ENCODE peak calls at places on chromosomes 2 and 18, in four cellular contexts. K is left cardiac atrium, W is heart right ventricle, U is left colon. G is an unnamed sample.

GRCh38 chr2:32900246-32901000 is 46.3 kb upstream of the LTBP1 start:
- ATAC-seq in K (no peak), W (no peak), U (no peak), G (no peak)

GRCh38 chr2:221969087-221969829 is 329.5 kb downstream of the PAX3 start:
- ATAC-seq in K (peak), W (peak), U (peak), G (no peak)

GRCh38 chr2:171044416-171044815 is 115.4 kb downstream of the GORASP2 start:
- ATAC-seq in K (no peak), W (no peak), U (no peak), G (no peak)

GRCh38 chr2:135997380-135997779 is 12.0 kb upstream of the DARS1 start:
- ATAC-seq in K (peak), W (no peak), U (no peak), G (no peak)

GRCh38 chr2:157777425-157777824 is 98.7 kb downstream of the ACVR1 start:
- ATAC-seq in K (no peak), W (no peak), U (peak), G (peak)

GRCh38 chr2:233679176-233679575 is 2.5 kb upstream of the UGT1A7 start:
- ATAC-seq in K (no peak), W (no peak), U (peak), G (peak)

GRCh38 chr2:120586507-120587283 is 149.0 kb upstream of the GLI2 start:
- ATAC-seq in K (peak), W (peak), U (peak), G (peak)

GRCh38 chr18:36050479-36050878 is 16.9 kb downstream of the RPRD1A start:
- ATAC-seq in K (no peak), W (no peak), U (no peak), G (no peak)

GRCh38 chr18:62522178-62522509 is 681 bp upstream of the ZCCHC2 start:
- ATAC-seq in K (peak), W (peak), U (peak), G (peak)

GRCh38 chr2:134402385-134402784 is 148.5 kb downstream of the MGAT5 start:
- ATAC-seq in K (peak), W (peak), U (no peak), G (no peak)